ENCODE peak calls at places on chromosomes 7 and 10, in eight cellular contexts. H, Z, E, T, I, B, Q and S are unnamed samples.

GRCh38 chr7:45098983-45099839 is 10.4 kb upstream of the NACAD start:
- DNase-seq in H (no peak), Z (no peak), E (no peak), T (no peak), I (no peak), B (no peak), Q (no peak), S (no peak)

GRCh38 chr7:6478186-6478585 is 30.4 kb upstream of the DAGLB start:
- DNase-seq in H (no peak), Z (no peak), E (no peak), T (no peak), I (no peak), B (no peak), Q (peak; percentile 18), S (no peak)

GRCh38 chr10:82668266-82668665 is 793.3 kb downstream of the NRG3 start:
- DNase-seq in H (no peak), Z (no peak), E (no peak), T (no peak), I (peak; percentile 31), B (no peak), Q (no peak), S (peak; percentile 43)

GRCh38 chr7:27825890-27826289 is 85.9 kb downstream of the TAX1BP1 start:
- DNase-seq in H (no peak), Z (no peak), E (no peak), T (no peak), I (no peak), B (no peak), Q (no peak), S (no peak)

GRCh38 chr7:135761751-135762488 is 13.3 kb upstream of the FAM180A start:
- DNase-seq in H (peak; percentile 67), Z (peak; percentile 76), E (peak; percentile 32), T (no peak), I (no peak), B (peak; percentile 59), Q (no peak), S (peak; percentile 44)

GRCh38 chr10:74084955-74085354 is 65.7 kb downstream of the AP3M1 start:
- DNase-seq in H (no peak), Z (no peak), E (no peak), T (no peak), I (no peak), B (no peak), Q (no peak), S (no peak)

GRCh38 chr7:50400114-50400513 is 50.0 kb downstream of the FIGNL1 start:
- DNase-seq in H (no peak), Z (no peak), E (no peak), T (no peak), I (no peak), B (no peak), Q (no peak), S (no peak)

GRCh38 chr7:46993396-46993795 is 588.5 kb downstream of the TNS3 start:
- DNase-seq in H (no peak), Z (no peak), E (no peak), T (peak; percentile 42), I (no peak), B (peak; percentile 30), Q (no peak), S (peak; percentile 57)

GRCh38 chr10:55550241-55550640 is 749.2 kb upstream of the PCDH15 start:
- DNase-seq in H (no peak), Z (peak; percentile 4), E (no peak), T (peak; percentile 6), I (peak; percentile 0), B (no peak), Q (no peak), S (peak; percentile 21)

GRCh38 chr10:105252908-105253307 is 611.8 kb downstream of the SORCS3 start:
- DNase-seq in H (no peak), Z (no peak), E (no peak), T (no peak), I (no peak), B (no peak), Q (no peak), S (no peak)

GRCh38 chr7:25376207-25376606 is 147.9 kb upstream of the NPVF start:
- DNase-seq in H (no peak), Z (no peak), E (no peak), T (no peak), I (no peak), B (no peak), Q (no peak), S (no peak)

GRCh38 chr10:78794736-78795455 is 273.9 kb upstream of the ZMIZ1 start:
- DNase-seq in H (no peak), Z (no peak), E (no peak), T (no peak), I (no peak), B (no peak), Q (no peak), S (no peak)

GRCh38 chr7:92043637-92044036 is 90.6 kb downstream of the CYP51A1 start:
- DNase-seq in H (no peak), Z (no peak), E (no peak), T (no peak), I (no peak), B (no peak), Q (no peak), S (no peak)

GRCh38 chr7:69912141-69912540 is 313.9 kb downstream of the AUTS2 start:
- DNase-seq in H (no peak), Z (no peak), E (no peak), T (no peak), I (no peak), B (no peak), Q (no peak), S (no peak)

GRCh38 chr7:7699970-7700369 is 18.4 kb downstream of the RPA3 start:
- DNase-seq in H (no peak), Z (no peak), E (no peak), T (no peak), I (no peak), B (no peak), Q (no peak), S (no peak)

GRCh38 chr7:90832726-90833125 is 236.6 kb downstream of the CDK14 start:
- DNase-seq in H (no peak), Z (no peak), E (no peak), T (no peak), I (no peak), B (no peak), Q (no peak), S (no peak)

GRCh38 chr10:103395754-103396066 is 565 bp downstream of the ATP5MK start:
- DNase-seq in H (no peak), Z (no peak), E (no peak), T (peak; percentile 32), I (peak; percentile 0), B (peak; percentile 7), Q (peak; percentile 17), S (peak; percentile 25)

GRCh38 chr10:123974406-123974805 is 82.8 kb upstream of the CPXM2 start:
- DNase-seq in H (no peak), Z (no peak), E (no peak), T (peak; percentile 43), I (peak; percentile 99), B (peak; percentile 20), Q (peak; percentile 24), S (peak; percentile 55)

GRCh38 chr10:125231116-125231812 is 70.9 kb upstream of the CTBP2 start:
- DNase-seq in H (no peak), Z (no peak), E (no peak), T (peak; percentile 64), I (peak; percentile 92), B (peak; percentile 98), Q (no peak), S (peak; percentile 92)

GRCh38 chr10:93718937-93719725 is 16.7 kb upstream of the FRA10AC1 start:
- DNase-seq in H (peak; percentile 27), Z (peak; percentile 80), E (no peak), T (no peak), I (no peak), B (no peak), Q (peak; percentile 30), S (peak; percentile 3)

DNA sequence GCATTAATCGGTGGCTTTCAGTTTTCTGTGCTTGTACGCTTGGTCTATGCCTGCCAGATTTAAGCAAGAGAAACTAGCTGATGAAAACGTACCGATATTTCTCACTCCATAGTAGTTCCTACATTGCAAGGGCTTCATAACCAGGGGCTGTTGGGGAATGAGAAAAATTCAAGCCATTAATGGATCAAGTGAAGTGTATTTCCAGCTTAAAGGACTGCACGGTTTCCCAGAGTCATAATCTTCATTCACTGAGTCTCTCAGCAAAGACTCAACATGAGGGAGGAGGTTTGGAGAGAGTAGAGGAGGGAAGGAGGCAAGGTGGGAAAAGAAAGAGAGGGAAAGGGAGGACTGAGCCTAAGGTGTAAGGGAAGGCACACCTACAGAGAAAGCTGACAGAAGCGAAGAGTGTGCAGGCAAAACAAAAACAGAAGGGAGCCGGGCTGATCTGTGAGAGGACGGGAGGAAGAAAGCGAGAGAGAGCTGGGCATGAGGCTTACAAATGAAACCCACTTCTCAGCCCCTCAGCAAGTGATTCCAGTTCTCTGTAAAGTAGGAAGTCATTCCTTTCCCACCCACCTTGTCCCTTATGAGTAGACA is 622 bp downstream of the GIMAP2 start:
- DNase-seq in H (no peak), Z (peak; percentile 40), E (no peak), T (no peak), I (no peak), B (no peak), Q (no peak), S (no peak)
- H3K4me3 ChIP-seq in H (peak overlapping the region; percentile 40), Z (peak overlapping the region; percentile 71), E (peak overlapping the region; percentile 38), T (no peak overlapping the region), I (peak overlapping the region; percentile 35), B (peak overlapping the region; percentile 38), Q (no peak overlapping the region), S (peak overlapping the region; percentile 32)

GRCh38 chr7:151017953-151018420 is 6.3 kb downstream of the ATG9B start:
- DNase-seq in H (peak; percentile 56), Z (peak; percentile 81), E (peak; percentile 73), T (peak; percentile 84), I (peak; percentile 27), B (peak; percentile 25), Q (peak; percentile 72), S (peak; percentile 51)

GRCh38 chr7:151016942-151017341 is 7.4 kb downstream of the ATG9B start:
- DNase-seq in H (no peak), Z (no peak), E (no peak), T (no peak), I (no peak), B (no peak), Q (no peak), S (no peak)

GRCh38 chr7:151017370-151017952 is 6.8 kb downstream of the ATG9B start:
- DNase-seq in H (no peak), Z (no peak), E (no peak), T (no peak), I (no peak), B (no peak), Q (no peak), S (no peak)

GRCh38 chr7:151019130-151019447 is 5.2 kb downstream of the ATG9B start:
- DNase-seq in H (no peak), Z (no peak), E (no peak), T (no peak), I (no peak), B (no peak), Q (no peak), S (no peak)

GRCh38 chr7:151018421-151019129 is 5.7 kb downstream of the ATG9B start:
- DNase-seq in H (no peak), Z (no peak), E (no peak), T (peak; percentile 68), I (no peak), B (no peak), Q (no peak), S (no peak)
- TF ChIP-seq CTCF in H (no peak), Z (no peak), E (no peak), T (no peak), I (no peak), B (no peak), Q (peak; percentile 9), S (no peak)

GRCh38 chr10:28295346-28295745 is 7.5 kb downstream of the MPP7 start:
- DNase-seq in H (no peak), Z (no peak), E (no peak), T (no peak), I (no peak), B (no peak), Q (no peak), S (no peak)
- H3K4me3 ChIP-seq in H (peak overlapping the region; percentile 12), Z (no peak overlapping the region), E (no peak overlapping the region), T (no peak overlapping the region), I (no peak overlapping the region), B (no peak overlapping the region), Q (peak overlapping the region; percentile 31), S (no peak overlapping the region)

GRCh38 chr7:151817315-151817690 is 59.6 kb downstream of the PRKAG2 start:
- DNase-seq in H (no peak), Z (no peak), E (peak; percentile 3), T (no peak), I (no peak), B (no peak), Q (no peak), S (no peak)
- TF ChIP-seq CTCF in H (no peak), Z (no peak), E (no peak), T (no peak), I (no peak), B (no peak), Q (no peak), S (no peak)